ENCODE peak calls at places on chromosome 16, in seven cellular contexts. C, R, H, I, X, L and Q are unnamed samples.

GRCh38 chr16:68257251-68257905 is 6.9 kb upstream of the SLC7A6 start:
- DNase-seq in C (peak; percentile 48), R (no peak), H (peak; percentile 31), I (no peak), X (no peak), L (no peak), Q (peak; percentile 95)

GRCh38 chr16:25210758-25211157 is 6.0 kb upstream of the AQP8 start:
- DNase-seq in C (no peak), R (no peak), H (peak; percentile 57), I (no peak), X (peak; percentile 14), L (no peak), Q (no peak)

GRCh38 chr16:10906914-10907756 is 30.1 kb downstream of the CIITA start:
- DNase-seq in C (peak; percentile 74), R (no peak), H (no peak), I (no peak), X (no peak), L (no peak), Q (no peak)

GRCh38 chr16:19879241-19879792 is 5.3 kb downstream of the GPRC5B start:
- DNase-seq in C (no peak), R (no peak), H (peak; percentile 3), I (no peak), X (no peak), L (no peak), Q (no peak)

GRCh38 chr16:83215417-83216001 is 588.7 kb downstream of the CDH13 start:
- DNase-seq in C (no peak), R (no peak), H (peak; percentile 43), I (no peak), X (no peak), L (no peak), Q (no peak)

GRCh38 chr16:67648088-67648763 is 3.3 kb downstream of the CARMIL2 start:
- DNase-seq in C (no peak), R (no peak), H (no peak), I (no peak), X (no peak), L (no peak), Q (no peak)

GRCh38 chr16:720507-720989 is 398 bp upstream of the ANTKMT start:
- DNase-seq in C (no peak), R (peak; percentile 75), H (peak; percentile 86), I (peak; percentile 78), X (no peak), L (no peak), Q (peak; percentile 72)

GRCh38 chr16:20042848-20043247 is 30.8 kb downstream of the GPR139 start:
- DNase-seq in C (no peak), R (no peak), H (no peak), I (no peak), X (no peak), L (no peak), Q (no peak)

GRCh38 chr16:85428899-85429775 is 184.0 kb upstream of the GSE1 start:
- DNase-seq in C (peak; percentile 33), R (no peak), H (no peak), I (peak; percentile 56), X (no peak), L (no peak), Q (no peak)

GRCh38 chr16:74982303-74982702 is 2.6 kb downstream of the WDR59 start:
- DNase-seq in C (no peak), R (no peak), H (no peak), I (no peak), X (no peak), L (no peak), Q (no peak)

GRCh38 chr16:81650281-81650680 is 128.8 kb upstream of the PLCG2 start:
- DNase-seq in C (no peak), R (no peak), H (no peak), I (no peak), X (no peak), L (no peak), Q (no peak)

GRCh38 chr16:49833796-49834195 is 22.1 kb downstream of the ZNF423 start:
- DNase-seq in C (peak; percentile 68), R (peak; percentile 72), H (no peak), I (no peak), X (no peak), L (no peak), Q (no peak)

GRCh38 chr16:80946481-80946880 is 60.2 kb downstream of the CMC2 start:
- DNase-seq in C (no peak), R (no peak), H (no peak), I (no peak), X (no peak), L (no peak), Q (no peak)

GRCh38 chr16:67449328-67449727 is 18.4 kb downstream of the HSD11B2 start:
- DNase-seq in C (peak; percentile 86), R (no peak), H (no peak), I (no peak), X (no peak), L (no peak), Q (no peak)

GRCh38 chr16:80552277-80552676 is 11.5 kb downstream of the DYNLRB2 start:
- DNase-seq in C (no peak), R (no peak), H (no peak), I (no peak), X (no peak), L (no peak), Q (no peak)

GRCh38 chr16:1326380-1326779 is 7.1 kb upstream of the BAIAP3 start:
- DNase-seq in C (no peak), R (no peak), H (no peak), I (no peak), X (no peak), L (no peak), Q (no peak)

GRCh38 chr16:48317614-48318013 is 67.6 kb downstream of the SIAH1 start:
- DNase-seq in C (no peak), R (no peak), H (peak; percentile 84), I (no peak), X (peak; percentile 27), L (no peak), Q (no peak)

GRCh38 chr16:67544844-67545664 is 16.4 kb downstream of the RIPOR1 start:
- DNase-seq in C (no peak), R (no peak), H (no peak), I (no peak), X (no peak), L (no peak), Q (no peak)

GRCh38 chr16:65336169-65336568 is 214.3 kb upstream of the CDH11 start:
- DNase-seq in C (no peak), R (no peak), H (peak; percentile 97), I (no peak), X (peak; percentile 55), L (no peak), Q (no peak)

GRCh38 chr16:30724641-30725464 is 23.4 kb upstream of the PHKG2 start:
- DNase-seq in C (peak; percentile 66), R (no peak), H (no peak), I (no peak), X (no peak), L (no peak), Q (no peak)

GRCh38 chr16:56365552-56365951 is 59.8 kb downstream of the AMFR start:
- DNase-seq in C (no peak), R (no peak), H (no peak), I (no peak), X (no peak), L (no peak), Q (no peak)

GRCh38 chr16:79895053-79895916 is 294.7 kb upstream of the MAF start:
- DNase-seq in C (no peak), R (no peak), H (no peak), I (no peak), X (no peak), L (no peak), Q (no peak)

GRCh38 chr16:11684231-11685025 is 16.2 kb downstream of the SNN start:
- DNase-seq in C (no peak), R (no peak), H (no peak), I (no peak), X (no peak), L (no peak), Q (no peak)

GRCh38 chr16:54326266-54326662 is 39.7 kb upstream of the IRX3 start:
- DNase-seq in C (no peak), R (no peak), H (peak; percentile 20), I (no peak), X (no peak), L (no peak), Q (no peak)

GRCh38 chr16:85563515-85564276 is 49.4 kb upstream of the GSE1 start:
- DNase-seq in C (peak; percentile 89), R (no peak), H (peak; percentile 66), I (peak; percentile 84), X (no peak), L (no peak), Q (no peak)

GRCh38 chr16:59044616-59045015 is 310.5 kb upstream of the GOT2 start:
- DNase-seq in C (no peak), R (no peak), H (peak; percentile 69), I (no peak), X (no peak), L (no peak), Q (no peak)

GRCh38 chr16:50279142-50279865 is 13.0 kb downstream of the ADCY7 start:
- DNase-seq in C (peak; percentile 80), R (peak; percentile 68), H (no peak), I (no peak), X (no peak), L (no peak), Q (peak; percentile 90)

GRCh38 chr16:17555176-17555575 is 84.4 kb upstream of the XYLT1 start:
- DNase-seq in C (no peak), R (no peak), H (peak; percentile 99), I (no peak), X (peak; percentile 76), L (no peak), Q (no peak)

GRCh38 chr16:9597967-9598730 is 506.7 kb downstream of the HAPSTR1 start:
- DNase-seq in C (no peak), R (peak; percentile 95), H (no peak), I (no peak), X (no peak), L (no peak), Q (no peak)

GRCh38 chr16:35431829-35432663 is 1972.6 kb downstream of the TP53TG3F start:
- DNase-seq in C (no peak), R (peak; percentile 8), H (no peak), I (no peak), X (no peak), L (no peak), Q (no peak)

GRCh38 chr16:87828071-87828971 is 41.0 kb downstream of the SLC7A5 start:
- DNase-seq in C (no peak), R (no peak), H (no peak), I (no peak), X (no peak), L (no peak), Q (no peak)

GRCh38 chr16:2022723-2023097 is 3.1 kb downstream of the NPW start:
- DNase-seq in C (no peak), R (no peak), H (peak; percentile 73), I (no peak), X (no peak), L (no peak), Q (no peak)

GRCh38 chr16:89281829-89282228 is 64.3 kb downstream of the ZNF778 start:
- DNase-seq in C (no peak), R (no peak), H (no peak), I (no peak), X (no peak), L (no peak), Q (no peak)

GRCh38 chr16:56743840-56744239 is 13.9 kb downstream of the NUP93 start:
- DNase-seq in C (no peak), R (no peak), H (peak; percentile 88), I (no peak), X (no peak), L (no peak), Q (no peak)

GRCh38 chr16:49855280-49855821 is 561 bp downstream of the ZNF423 start:
- DNase-seq in C (peak; percentile 91), R (peak; percentile 65), H (peak; percentile 73), I (peak; percentile 92), X (no peak), L (peak; percentile 44), Q (no peak)

GRCh38 chr16:77918792-77919707 is 103.3 kb upstream of the CLEC3A start:
- DNase-seq in C (no peak), R (no peak), H (peak; percentile 24), I (no peak), X (no peak), L (no peak), Q (no peak)

GRCh38 chr16:23174622-23175021 is 7.9 kb upstream of the SCNN1G start:
- DNase-seq in C (no peak), R (no peak), H (peak; percentile 35), I (no peak), X (no peak), L (no peak), Q (no peak)

GRCh38 chr16:76837872-76838271 is 353.1 kb upstream of the MON1B start:
- DNase-seq in C (no peak), R (no peak), H (no peak), I (no peak), X (no peak), L (no peak), Q (no peak)